ENCODE peak calls at places on chromosome 5, in five cellular contexts. K is A549, X is breast epithelium, A is sigmoid colon, B is HCT116. N is an unnamed sample.

GRCh38 chr5:43134019-43134418 is 13.3 kb downstream of the ZNF131 start:
- DNase-seq in B (no peak), X (no peak), K (no peak), A (no peak), N (no peak)

GRCh38 chr5:115132465-115132864 is 37.2 kb downstream of the TRIM36 start:
- DNase-seq in X (no peak), B (no peak), A (no peak), K (no peak), N (no peak)

GRCh38 chr5:29498860-29499259 is 1694.6 kb upstream of the CDH6 start:
- DNase-seq in A (no peak), B (no peak), X (no peak), K (no peak), N (no peak)

GRCh38 chr5:107873877-107874276 is 203.1 kb upstream of the EFNA5 start:
- DNase-seq in K (no peak), B (no peak), X (no peak), A (no peak), N (no peak)

GRCh38 chr5:31593676-31594075 is 45.3 kb upstream of the PDZD2 start:
- DNase-seq in A (no peak), B (no peak), X (no peak), K (no peak), N (no peak)

GRCh38 chr5:59069438-59070079 is 486.7 kb downstream of the RAB3C start:
- DNase-seq in B (no peak), X (no peak), K (peak), A (peak), N (peak)

GRCh38 chr5:56093970-56094369 is 99.2 kb upstream of the IL6ST start:
- DNase-seq in B (no peak), X (no peak), A (no peak), K (no peak), N (no peak)

GRCh38 chr5:80701597-80701996 is 46.8 kb upstream of the DHFR start:
- DNase-seq in B (no peak), X (no peak), K (no peak), A (no peak), N (no peak)

GRCh38 chr5:1430121-1430795 is 15.0 kb downstream of the SLC6A3 start:
- DNase-seq in B (no peak), X (no peak), A (peak), K (no peak), N (no peak)

GRCh38 chr5:97534166-97534565 is 351.1 kb upstream of the RIOK2 start:
- DNase-seq in B (peak), K (peak), A (no peak), X (no peak), N (no peak)

GRCh38 chr5:72467421-72467820 is 39.8 kb downstream of the ZNF366 start:
- DNase-seq in K (no peak), A (no peak), X (no peak), B (no peak), N (no peak)

GRCh38 chr5:10064546-10065215 is 185.0 kb downstream of the ATPSCKMT start:
- DNase-seq in K (no peak), A (no peak), B (no peak), X (no peak), N (no peak)

GRCh38 chr5:32760091-32760509 is 49.0 kb downstream of the NPR3 start:
- DNase-seq in X (no peak), K (peak), B (no peak), A (no peak), N (no peak)

GRCh38 chr5:141740885-141741284 is 58.9 kb upstream of the ARAP3 start:
- DNase-seq in B (no peak), X (no peak), A (no peak), K (no peak), N (no peak)

GRCh38 chr5:27702339-27702820 is 664.0 kb upstream of the CDH9 start:
- DNase-seq in B (no peak), X (no peak), K (peak), A (no peak), N (no peak)

GRCh38 chr5:82405166-82405565 is 127.0 kb upstream of the RPS23 start:
- DNase-seq in K (no peak), A (no peak), X (no peak), B (no peak), N (no peak)

GRCh38 chr5:5633579-5633978 is 211.1 kb downstream of the ICE1 start:
- DNase-seq in X (no peak), B (no peak), K (no peak), A (no peak), N (no peak)

GRCh38 chr5:97143715-97144114 is 1.3 kb upstream of the LIX1 start:
- DNase-seq in X (no peak), B (no peak), A (no peak), K (no peak), N (no peak)

GRCh38 chr5:112533315-112533867 is 114.3 kb upstream of the EPB41L4A start:
- DNase-seq in A (no peak), B (peak), X (no peak), K (peak), N (no peak)

GRCh38 chr5:18972244-18972643 is 1015.8 kb downstream of the CDH18 start:
- DNase-seq in A (no peak), B (no peak), K (no peak), X (no peak), N (no peak)

GRCh38 chr5:15574806-15575205 is 74.8 kb downstream of the FBXL7 start:
- DNase-seq in B (no peak), X (no peak), A (no peak), K (no peak), N (no peak)

GRCh38 chr5:53418409-53418808 is 62.0 kb upstream of the FST start:
- DNase-seq in A (no peak), B (no peak), X (no peak), K (no peak), N (no peak)

GRCh38 chr5:157556615-157557418 is 18.8 kb downstream of the ADAM19 start:
- DNase-seq in K (no peak), X (no peak), A (no peak), B (no peak), N (no peak)

GRCh38 chr5:139197710-139198669 is at the start of gene SIL1:
- DNase-seq in K (peak), A (peak), B (peak), X (peak), N (peak)
- TF ChIP-seq POLR2A in K (peak), A (peak), B (peak), X (peak), N (peak)

DNA sequence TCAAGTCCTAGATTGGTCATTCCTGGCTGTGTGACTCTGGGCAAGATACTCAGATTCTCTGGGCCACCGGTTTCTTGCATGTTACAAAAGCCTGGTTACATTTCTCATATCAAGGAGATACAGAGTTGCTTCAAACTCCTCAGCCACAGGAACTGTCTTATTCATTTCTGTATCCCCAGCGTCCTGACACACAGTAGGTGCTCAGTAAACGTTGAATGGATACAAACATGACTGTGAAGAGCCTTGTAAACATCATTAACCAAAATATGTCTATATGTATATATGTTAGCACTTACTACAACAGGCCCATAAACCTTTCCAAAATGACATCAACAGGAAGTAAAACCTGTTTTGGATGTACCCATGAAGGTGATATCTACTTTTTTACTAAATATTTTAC is 1.6 kb downstream of the CLTB start:
- DNase-seq in K (no peak), X (no peak), B (no peak), A (no peak), N (no peak)
- H3K27ac ChIP-seq in K (no peak), X (peak), B (no peak), A (peak), N (peak)

GRCh38 chr5:109411627-109412026 is 1.9 kb upstream of the PJA2 start:
- DNase-seq in X (no peak), B (peak), K (peak), A (no peak), N (no peak)
- TF ChIP-seq POLR2A in X (no peak), B (no peak), K (no peak), A (no peak), N (no peak)

GRCh38 chr5:150638053-150638444 is 2.4 kb upstream of the SYNPO start:
- DNase-seq in K (no peak), A (no peak), X (no peak), B (no peak), N (no peak)
- H3K27ac ChIP-seq in K (peak), A (peak), X (peak), B (no peak), N (peak)

DNA sequence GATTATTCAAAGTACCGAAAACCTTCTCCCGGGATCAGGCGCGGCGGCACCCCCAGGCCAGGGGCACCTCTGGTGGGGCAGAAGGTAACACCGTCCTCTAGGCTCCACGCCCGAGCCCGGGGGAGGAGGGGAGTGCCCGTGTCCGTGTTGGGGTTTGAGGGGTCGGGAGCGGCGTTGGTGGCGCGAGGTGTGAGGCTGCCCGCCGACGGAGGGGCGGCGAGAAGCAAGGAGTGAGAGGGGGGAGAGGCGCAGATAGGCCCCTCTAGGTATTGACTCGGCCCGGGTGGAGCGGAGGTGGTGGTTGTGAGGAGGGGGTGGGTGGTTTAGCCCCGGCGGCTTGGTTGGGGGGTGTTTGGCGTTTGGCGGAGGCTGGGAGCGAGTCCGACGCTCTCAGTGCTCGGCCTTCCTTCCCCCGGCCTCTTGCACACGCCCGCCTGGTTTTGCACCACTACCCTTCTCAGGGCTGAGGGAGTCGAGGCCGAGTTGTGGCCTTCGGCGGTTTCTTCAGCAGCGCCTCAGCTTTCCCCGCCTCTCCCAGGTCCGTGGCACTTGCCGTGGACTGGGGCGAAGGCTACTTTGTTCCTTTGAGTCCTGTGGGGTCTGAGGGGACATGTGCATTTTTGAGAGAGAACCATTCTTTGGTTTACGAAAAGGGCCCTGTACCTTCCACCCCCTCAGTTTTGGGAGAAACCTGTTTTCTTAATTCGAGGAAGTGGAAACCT is 430 bp downstream of the GPBP1 start:
- DNase-seq in B (no peak), A (peak), X (peak), K (no peak), N (no peak)
- TF ChIP-seq POLR2A in B (no peak), A (no peak), X (no peak), K (peak), N (no peak)

GRCh38 chr5:172661536-172661935 is 20.5 kb downstream of the NEURL1B start:
- DNase-seq in A (peak), K (no peak), B (no peak), X (no peak), N (no peak)
- H3K27ac ChIP-seq in A (peak), K (no peak), B (no peak), X (no peak), N (peak)

DNA sequence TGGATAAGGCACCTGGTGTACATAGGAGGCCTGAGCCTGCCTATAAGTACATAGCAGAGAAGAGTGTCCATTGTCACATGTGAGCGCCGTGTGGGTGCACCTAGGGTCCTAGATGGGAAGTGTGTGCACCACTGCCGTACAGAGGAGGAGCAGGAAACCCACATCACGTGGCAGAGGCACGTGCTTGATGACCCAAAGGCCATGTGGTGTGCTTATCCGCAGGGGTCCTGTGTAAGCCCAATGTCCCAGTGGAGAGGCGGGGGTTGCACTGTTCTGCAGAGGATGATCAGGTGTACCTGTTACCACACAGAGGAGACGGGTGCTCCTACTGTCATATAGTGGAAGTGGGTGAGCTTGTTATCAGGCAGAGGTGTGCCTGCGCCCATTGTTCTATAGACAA is 354.1 kb upstream of the IRX2 start:
- DNase-seq in X (no peak), A (no peak), B (no peak), K (no peak), N (no peak)
- TF ChIP-seq POLR2A in X (no peak), A (no peak), B (no peak), K (no peak), N (no peak)

DNA sequence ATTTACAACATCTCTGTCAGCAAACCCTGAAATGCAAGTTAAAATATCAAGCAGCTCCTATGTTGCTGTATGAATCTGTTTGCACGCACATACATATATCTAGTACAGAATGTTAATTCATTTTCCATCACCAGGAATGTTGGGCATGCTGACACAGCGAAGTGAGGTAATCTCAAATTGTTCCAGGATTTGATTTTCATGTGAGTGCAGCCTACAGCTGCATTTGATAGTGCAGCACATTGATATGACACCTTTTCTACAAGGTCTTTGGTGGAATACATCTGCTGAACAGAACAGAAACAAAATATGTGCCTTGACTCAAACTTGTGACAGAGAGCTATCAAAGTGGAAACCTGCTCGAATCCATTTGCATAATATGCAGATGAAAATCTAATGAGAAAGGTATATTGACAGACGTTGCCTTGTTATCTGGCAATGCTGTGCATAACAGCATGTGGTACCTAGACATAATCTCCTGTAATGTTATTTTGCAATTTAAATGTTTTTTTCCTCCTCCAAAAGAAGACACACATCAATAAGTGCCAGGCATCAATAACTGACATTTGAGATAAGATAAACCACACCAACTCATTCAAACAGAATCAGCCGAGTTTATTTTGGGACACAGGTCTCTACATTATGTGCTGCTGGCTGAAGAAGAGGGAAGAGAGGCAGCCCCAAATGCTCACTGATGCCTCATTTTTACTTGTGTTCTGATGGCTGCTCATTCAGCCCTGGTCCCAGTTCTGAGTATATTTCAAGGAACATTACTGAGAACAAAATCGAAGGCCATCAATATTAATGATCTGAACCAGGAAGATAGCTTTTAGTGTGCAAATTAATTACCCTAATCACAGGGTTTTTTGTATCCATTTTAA is 512.2 kb downstream of the ZNF608 start:
- DNase-seq in X (no peak), B (no peak), K (no peak), A (no peak), N (no peak)
- H3K27ac ChIP-seq in X (no peak), B (no peak), K (no peak), A (no peak), N (no peak)

GRCh38 chr5:149963722-149964121 is 3.2 kb downstream of the SLC26A2 start:
- DNase-seq in B (no peak), X (no peak), K (no peak), A (no peak), N (no peak)
- TF ChIP-seq POLR2A in B (no peak), X (no peak), K (no peak), A (no peak), N (no peak)

GRCh38 chr5:151183451-151184245 is 26.1 kb upstream of the ANXA6 start:
- DNase-seq in B (no peak), K (no peak), A (no peak), X (no peak), N (no peak)

GRCh38 chr5:151181818-151182217 is 24.2 kb upstream of the ANXA6 start:
- DNase-seq in A (no peak), X (no peak), B (no peak), K (no peak), N (no peak)

GRCh38 chr5:151184316-151185042 is 26.9 kb upstream of the ANXA6 start:
- DNase-seq in A (no peak), K (no peak), X (no peak), B (no peak), N (no peak)

GRCh38 chr5:151182976-151183375 is 25.4 kb upstream of the ANXA6 start:
- DNase-seq in K (no peak), B (no peak), A (no peak), X (no peak), N (no peak)

GRCh38 chr5:151182501-151182900 is 24.9 kb upstream of the ANXA6 start:
- DNase-seq in A (no peak), X (no peak), B (no peak), K (no peak), N (no peak)
- H3K27ac ChIP-seq in A (no peak), X (no peak), B (no peak), K (no peak), N (peak)

N was measured in gastrocnemius medialis.